ENCODE peak calls at places on chromosome X, in five cellular contexts. K is IMR-90, S is neuronal stem cell, E is mesenchymal stem cell, B is H9. A is an unnamed sample.

GRCh38 chrX:41350150-41350975 is 16.4 kb downstream of the DDX3X start:
- DNase-seq in B (no peak), S (no peak), K (peak; percentile 51), E (peak; percentile 45), A (no peak)

GRCh38 chrX:11190745-11191510 is 79.8 kb downstream of the HCCS start:
- DNase-seq in K (no peak), S (no peak), B (no peak), E (no peak), A (no peak)

GRCh38 chrX:9628779-9629493 is 136.7 kb downstream of the GPR143 start:
- DNase-seq in S (no peak), K (no peak), B (no peak), E (no peak), A (no peak)

GRCh38 chrX:72540318-72540717 is 32.3 kb downstream of the HDAC8 start:
- DNase-seq in K (peak; percentile 58), B (no peak), E (peak; percentile 26), S (no peak), A (no peak)

GRCh38 chrX:1582686-1583437 is 8.5 kb upstream of the AKAP17A start:
- DNase-seq in B (no peak), K (no peak), E (peak; percentile 76), S (no peak), A (no peak)

GRCh38 chrX:22090181-22090580 is 58.1 kb downstream of the PHEX start:
- DNase-seq in S (no peak), B (no peak), K (peak; percentile 85), E (peak; percentile 45), A (no peak)

GRCh38 chrX:70436380-70436779 is 8.3 kb upstream of the DLG3 start:
- DNase-seq in B (peak; percentile 72), E (peak; percentile 8), S (no peak), K (no peak), A (no peak)

GRCh38 chrX:149521438-149521837 is 16.3 kb upstream of the IDS start:
- DNase-seq in B (no peak), S (no peak), K (no peak), E (no peak), A (no peak)

GRCh38 chrX:16612257-16612987 is 37.5 kb upstream of the S100G start:
- DNase-seq in K (no peak), E (no peak), B (peak; percentile 74), S (no peak), A (no peak)

GRCh38 chrX:154348646-154349358 is 25.6 kb downstream of the FLNA start:
- DNase-seq in E (no peak), B (no peak), K (no peak), S (no peak), A (no peak)

DNA sequence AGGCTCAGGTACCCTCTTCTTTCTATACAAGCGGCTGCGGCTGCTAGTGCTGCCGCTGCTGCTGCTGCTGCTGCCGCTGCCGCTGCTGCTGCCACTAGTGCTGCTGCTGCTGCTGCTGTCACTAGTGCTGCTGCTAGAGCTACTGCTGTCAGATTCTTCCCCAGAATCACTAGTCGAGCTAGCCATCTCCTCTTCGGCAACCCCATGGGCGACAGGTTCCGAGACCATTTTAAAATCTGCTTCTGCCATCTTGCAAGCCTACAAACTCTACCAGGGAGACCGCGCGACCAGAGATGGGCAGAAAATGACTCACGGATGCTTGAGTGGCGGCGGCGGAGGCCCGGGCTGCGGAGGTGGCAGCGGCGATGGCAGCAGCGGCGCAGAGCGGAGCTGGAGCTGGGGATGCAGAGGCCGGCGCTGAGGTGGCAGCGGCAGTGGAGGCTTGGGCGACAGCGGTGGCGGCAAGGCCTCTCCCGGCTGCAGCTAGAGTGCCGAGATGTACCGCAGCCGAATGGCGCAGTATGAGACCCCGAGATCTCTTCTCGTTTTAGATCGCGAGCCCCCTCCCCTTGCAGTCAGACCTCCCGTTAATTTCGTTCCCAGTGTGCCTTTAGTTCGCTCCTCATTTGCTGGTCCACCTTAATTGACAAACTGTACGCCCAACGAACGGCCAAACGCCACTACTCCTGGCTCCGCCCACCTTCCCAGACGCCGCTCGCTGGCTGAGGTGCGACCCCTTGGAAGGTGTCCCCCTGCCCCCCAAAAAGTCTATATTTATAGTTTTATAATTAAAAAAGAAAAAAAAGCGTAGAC is at the start of gene NAP1L3:
- DNase-seq in E (peak; percentile 75), B (peak; percentile 92), K (peak; percentile 44), S (peak; percentile 71), A (peak; percentile 44)
- H4K8ac ChIP-seq in E (peak within 1 kb of the TSS; percentile 28), B (no peak within 1 kb of the TSS), K (no peak within 1 kb of the TSS), S (no peak within 1 kb of the TSS), A (peak within 1 kb of the TSS; percentile 68)

GRCh38 chrX:13652256-13653021 is 502 bp upstream of the TCEANC start:
- DNase-seq in E (peak; percentile 94), B (no peak), K (peak; percentile 98), S (no peak), A (no peak)
- H4K8ac ChIP-seq in E (no peak overlapping the region), B (no peak overlapping the region), K (peak overlapping the region; percentile 99), S (no peak overlapping the region), A (no peak overlapping the region)

GRCh38 chrX:106931831-106932491 is 11.8 kb downstream of the CLDN2 start:
- DNase-seq in K (peak; percentile 33), B (no peak), S (no peak), E (peak; percentile 58), A (no peak)
- H4K8ac ChIP-seq in K (peak overlapping the region; percentile 34), B (no peak overlapping the region), S (no peak overlapping the region), E (peak overlapping the region; percentile 75), A (no peak overlapping the region)

GRCh38 chrX:39897741-39898097 is 200.0 kb downstream of the BCOR start:
- DNase-seq in K (no peak), B (no peak), E (no peak), S (no peak), A (no peak)
- H4K8ac ChIP-seq in K (peak overlapping the region; percentile 74), B (no peak overlapping the region), E (no peak overlapping the region), S (no peak overlapping the region), A (no peak overlapping the region)

DNA sequence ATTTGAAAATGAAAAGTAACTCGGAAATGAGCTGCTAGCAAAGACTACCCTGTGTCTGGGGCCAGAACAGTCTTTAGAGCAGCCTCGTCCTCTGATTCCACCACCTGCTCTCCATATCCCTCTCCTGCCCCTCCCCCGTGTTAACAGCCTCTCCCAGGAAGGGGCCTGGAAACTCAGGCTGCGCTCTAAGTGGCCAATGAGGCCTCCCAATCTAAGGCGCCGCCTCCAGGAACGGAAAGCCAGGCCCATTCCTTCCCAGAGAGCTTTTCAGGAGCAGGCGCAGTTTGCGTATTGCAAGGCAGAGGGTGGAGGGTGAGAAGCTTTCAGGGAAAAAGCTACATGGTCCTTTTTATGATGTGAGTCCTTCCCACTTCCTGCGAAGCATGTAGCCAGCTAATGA is 31.2 kb downstream of the RS1 start:
- DNase-seq in B (peak; percentile 85), S (peak; percentile 11), K (no peak), E (no peak), A (no peak)
- H4K8ac ChIP-seq in B (no peak overlapping the region), S (no peak overlapping the region), K (no peak overlapping the region), E (no peak overlapping the region), A (no peak overlapping the region)

DNA sequence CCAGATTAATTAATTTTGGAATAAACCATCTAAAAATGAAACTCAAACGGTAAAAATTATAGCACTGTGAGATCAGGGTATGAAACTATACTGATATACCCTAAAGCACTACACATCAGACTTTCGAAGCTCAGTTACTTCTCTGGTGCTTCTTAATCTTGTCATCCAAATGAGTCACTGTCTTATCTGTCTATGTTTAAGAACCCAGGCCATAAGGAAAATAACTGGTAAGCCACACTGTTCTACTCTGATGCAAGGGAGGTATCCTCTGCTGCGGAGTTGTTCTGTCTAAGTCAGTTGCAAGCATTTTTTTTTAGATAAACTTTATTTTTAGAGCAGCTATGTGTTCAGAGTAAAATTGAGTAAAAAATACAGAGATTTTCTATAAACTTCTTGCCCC is 830.8 kb upstream of the POU3F4 start:
- DNase-seq in K (no peak), B (no peak), E (peak; percentile 45), S (no peak), A (no peak)
- H4K8ac ChIP-seq in K (no peak overlapping the region), B (no peak overlapping the region), E (no peak overlapping the region), S (no peak overlapping the region), A (no peak overlapping the region)

DNA sequence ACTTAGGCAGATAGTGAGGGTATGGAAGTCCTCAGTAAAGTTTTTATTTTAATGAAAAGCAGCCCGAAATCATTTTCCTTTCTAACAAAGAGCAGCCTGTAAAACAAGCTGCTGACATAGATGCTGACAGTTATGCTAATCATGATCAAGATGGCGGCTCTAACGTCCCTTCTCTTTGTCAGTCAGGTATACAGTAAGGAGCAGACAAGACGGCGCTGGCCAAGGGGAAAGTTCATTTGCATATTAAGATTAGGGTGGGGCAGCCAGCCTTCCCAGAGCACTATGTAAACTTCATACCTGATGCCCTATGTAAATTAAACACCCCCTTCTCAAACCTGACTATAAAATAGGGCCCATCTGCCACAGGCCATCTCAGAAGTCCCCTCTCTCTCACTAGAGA is 76.9 kb downstream of the MAGEB10 start:
- DNase-seq in K (no peak), E (no peak), S (no peak), B (no peak), A (no peak)
- H4K8ac ChIP-seq in K (no peak overlapping the region), E (no peak overlapping the region), S (no peak overlapping the region), B (no peak overlapping the region), A (no peak overlapping the region)

GRCh38 chrX:48910926-48911406 is 480 bp downstream of the SLC35A2 start:
- DNase-seq in S (no peak), B (no peak), E (no peak), K (peak; percentile 21), A (no peak)

GRCh38 chrX:48909703-48910102 is 1.7 kb downstream of the SLC35A2 start:
- DNase-seq in S (no peak), B (no peak), K (no peak), E (no peak), A (no peak)

GRCh38 chrX:48913605-48914366 is 2.3 kb upstream of the SLC35A2 start:
- DNase-seq in E (no peak), S (no peak), K (no peak), B (no peak), A (no peak)

GRCh38 chrX:48908600-48908999 is 2.8 kb downstream of the SLC35A2 start:
- DNase-seq in B (no peak), S (no peak), E (no peak), K (no peak), A (no peak)

DNA sequence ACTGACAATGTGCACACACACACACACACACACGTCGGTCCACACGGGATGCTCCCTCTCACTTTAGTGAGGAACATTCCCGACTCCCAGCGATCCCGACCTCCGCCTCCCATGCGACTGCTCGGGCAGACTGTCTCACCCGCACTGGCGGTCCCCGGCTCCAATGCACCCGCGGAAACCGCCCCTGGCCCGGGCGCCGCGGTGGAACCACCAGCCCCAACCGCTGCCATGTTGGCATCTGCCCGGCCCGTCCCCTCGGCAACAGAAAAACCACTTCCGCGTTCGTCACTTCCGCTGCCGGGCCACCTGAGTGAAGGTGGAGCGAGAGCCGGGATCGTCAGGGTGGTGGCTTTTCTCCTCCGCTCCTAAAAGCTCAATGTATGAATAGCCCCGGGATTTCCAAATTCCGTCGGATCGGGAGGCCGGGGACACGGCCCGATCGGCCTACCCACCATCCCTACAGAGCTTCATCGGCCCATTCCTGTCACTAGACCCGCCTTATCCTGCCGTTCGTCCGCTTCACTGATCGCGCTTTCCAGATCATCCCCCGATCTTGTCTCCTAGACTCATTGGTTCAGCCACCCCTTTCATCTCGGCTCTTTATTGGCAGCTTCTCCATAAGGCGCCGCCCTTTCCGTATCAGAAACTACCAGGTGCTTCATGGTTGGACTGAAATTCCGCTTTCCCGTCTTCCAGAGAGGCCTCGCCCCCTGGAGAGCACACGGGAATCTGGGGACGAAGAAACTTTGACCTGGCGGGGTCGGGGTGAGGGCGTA is at the start of gene SLC35A2:
- DNase-seq in E (peak; percentile 83), K (peak; percentile 64), B (peak; percentile 86), S (peak; percentile 48), A (no peak)
- H4K8ac ChIP-seq in E (peak within 1 kb of the TSS; percentile 82), K (peak within 1 kb of the TSS; percentile 92), B (no peak within 1 kb of the TSS), S (no peak within 1 kb of the TSS), A (no peak within 1 kb of the TSS)